ENCODE peak calls at places on chromosomes 12 and 14, in seven cellular contexts. U, H, B, D, E, C and L are unnamed samples.

GRCh38 chr14:100105357-100106169 is 40.3 kb downstream of the EVL start:
- DNase-seq in U (no peak), H (no peak), B (no peak), D (no peak), E (no peak), C (no peak), L (no peak)

GRCh38 chr12:80100566-80100965 is 1.2 kb downstream of the OTOGL start:
- DNase-seq in U (peak), H (no peak), B (no peak), D (no peak), E (no peak), C (no peak), L (no peak)

GRCh38 chr12:9673404-9674225 is 4.1 kb downstream of the CLEC2D start:
- DNase-seq in U (peak), H (no peak), B (peak), D (peak), E (peak), C (peak), L (peak)

GRCh38 chr14:96616168-96616681 is 114.0 kb downstream of the PAPOLA start:
- DNase-seq in U (no peak), H (no peak), B (no peak), D (no peak), E (no peak), C (no peak), L (no peak)

GRCh38 chr14:35986219-35986573 is 160.1 kb downstream of the BRMS1L start:
- DNase-seq in U (no peak), H (no peak), B (no peak), D (no peak), E (no peak), C (no peak), L (peak)

GRCh38 chr14:91365552-91365951 is 52.1 kb downstream of the CCDC88C start:
- DNase-seq in U (no peak), H (no peak), B (no peak), D (no peak), E (no peak), C (no peak), L (peak)

GRCh38 chr12:45291518-45291917 is 75.6 kb downstream of the ANO6 start:
- DNase-seq in U (no peak), H (no peak), B (no peak), D (no peak), E (no peak), C (no peak), L (no peak)

GRCh38 chr12:65655074-65655493 is 169.2 kb upstream of the HMGA2 start:
- DNase-seq in U (peak), H (no peak), B (no peak), D (no peak), E (no peak), C (no peak), L (no peak)

GRCh38 chr14:20751963-20752562 is 6.4 kb downstream of the EDDM3A start:
- DNase-seq in U (no peak), H (no peak), B (no peak), D (no peak), E (no peak), C (no peak), L (no peak)

GRCh38 chr12:64030155-64030554 is 185.7 kb downstream of the SRGAP1 start:
- DNase-seq in U (peak), H (no peak), B (no peak), D (no peak), E (no peak), C (no peak), L (no peak)

GRCh38 chr12:2457215-2458112 is 337.3 kb upstream of the FKBP4 start:
- DNase-seq in U (no peak), H (no peak), B (no peak), D (no peak), E (no peak), C (no peak), L (no peak)

GRCh38 chr12:97701901-97702300 is 239.3 kb downstream of the RMST start:
- DNase-seq in U (no peak), H (no peak), B (no peak), D (no peak), E (no peak), C (no peak), L (no peak)

GRCh38 chr12:54004063-54004840 is 4.3 kb downstream of the HOXC9 start:
- DNase-seq in U (no peak), H (no peak), B (no peak), D (no peak), E (no peak), C (no peak), L (peak)

GRCh38 chr14:95307402-95308041 is 12.2 kb downstream of the CLMN start:
- DNase-seq in U (no peak), H (no peak), B (no peak), D (no peak), E (peak), C (peak), L (no peak)

GRCh38 chr14:87994974-87995373 is 2.0 kb upstream of the GALC start:
- DNase-seq in U (no peak), H (no peak), B (no peak), D (no peak), E (no peak), C (no peak), L (no peak)

GRCh38 chr12:102462386-102462785 is 18.0 kb downstream of the IGF1 start:
- DNase-seq in U (no peak), H (no peak), B (no peak), D (no peak), E (no peak), C (no peak), L (no peak)

GRCh38 chr14:61568572-61569011 is 126.7 kb upstream of the HIF1A start:
- DNase-seq in U (no peak), H (no peak), B (no peak), D (no peak), E (peak), C (peak), L (peak)

GRCh38 chr14:38409081-38409705 is 153.3 kb upstream of the CLEC14A start:
- DNase-seq in U (peak), H (no peak), B (no peak), D (no peak), E (no peak), C (no peak), L (no peak)

GRCh38 chr12:6552140-6552551 is 3.7 kb downstream of the IFFO1 start:
- DNase-seq in U (no peak), H (no peak), B (no peak), D (peak), E (no peak), C (peak), L (no peak)

GRCh38 chr12:24993756-24994155 is 44.9 kb upstream of the BCAT1 start:
- DNase-seq in U (no peak), H (no peak), B (no peak), D (no peak), E (no peak), C (no peak), L (no peak)

GRCh38 chr14:23364604-23365352 is at the start of gene EFS:
- DNase-seq in U (peak), H (peak), B (no peak), D (no peak), E (no peak), C (peak), L (no peak)
- TF ChIP-seq POLR2A in U (no peak), H (no peak), B (no peak), D (no peak), E (no peak), C (no peak), L (no peak)

GRCh38 chr12:52198454-52199215 is 6.8 kb upstream of the KRT80 start:
- DNase-seq in U (no peak), H (no peak), B (no peak), D (no peak), E (no peak), C (peak), L (peak)
- TF ChIP-seq CTCF in U (no peak), H (no peak), B (no peak), D (no peak), E (no peak), C (no peak), L (no peak)

DNA sequence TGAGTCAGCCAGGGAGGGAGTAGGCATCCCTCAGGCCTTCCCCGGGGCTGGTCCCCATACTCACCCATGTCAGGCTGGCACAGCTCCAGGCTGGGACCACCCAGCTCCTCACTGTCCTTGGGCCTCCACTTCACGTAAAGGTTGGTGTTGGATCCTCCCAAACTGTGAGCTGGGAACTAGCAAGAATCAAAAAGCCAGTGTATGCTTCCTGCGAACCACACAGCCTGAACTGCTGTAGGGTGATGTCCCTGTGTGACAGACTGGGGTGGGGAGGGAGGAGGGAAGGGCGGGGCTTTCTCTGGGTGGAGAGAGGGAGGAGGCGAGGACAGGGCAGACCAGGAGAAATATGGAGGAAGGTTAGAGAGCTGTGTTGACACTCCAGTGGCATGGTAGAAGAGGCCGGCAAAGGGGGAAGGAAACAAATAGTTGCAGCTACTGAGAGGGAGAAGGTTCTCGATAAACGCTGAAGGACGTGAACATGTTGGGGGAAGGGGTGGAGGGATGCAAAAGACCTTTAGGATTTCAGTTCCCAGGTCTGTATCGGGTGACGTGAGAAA is 6.1 kb upstream of the BAZ2A start:
- DNase-seq in U (peak), H (peak), B (peak), D (peak), E (peak), C (peak), L (peak)
- TF ChIP-seq POLR2A in U (peak), H (peak), B (peak), D (no peak), E (peak), C (no peak), L (no peak)

DNA sequence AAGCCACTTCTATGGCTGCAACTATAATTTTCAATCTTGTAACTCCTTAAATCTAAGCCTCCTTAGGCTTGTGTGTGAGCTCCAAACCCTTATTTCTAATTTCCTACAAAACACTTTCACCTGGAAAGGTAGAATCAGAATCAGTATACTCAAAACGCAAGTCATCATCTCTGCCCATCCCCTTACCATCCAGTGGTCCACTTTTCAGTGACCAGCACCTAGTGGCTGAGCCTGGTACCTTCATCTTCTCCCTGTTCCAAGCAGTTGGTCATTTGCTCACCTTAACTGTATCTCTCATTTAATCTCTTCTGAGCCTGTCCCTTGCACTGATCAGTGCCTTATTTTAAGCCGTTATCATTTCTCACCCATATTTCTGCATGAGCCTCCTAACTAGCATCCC is 107.9 kb downstream of the PPM1H start:
- DNase-seq in U (no peak), H (no peak), B (no peak), D (no peak), E (no peak), C (no peak), L (no peak)
- TF ChIP-seq CTCF in U (no peak), H (no peak), B (no peak), D (no peak), E (no peak), C (no peak), L (peak)

GRCh38 chr14:22553445-22553844 is 35.6 kb downstream of the DAD1 start:
- DNase-seq in U (no peak), H (no peak), B (no peak), D (no peak), E (no peak), C (no peak), L (no peak)
- TF ChIP-seq POLR2A in U (no peak), H (no peak), B (no peak), D (no peak), E (no peak), C (no peak), L (no peak)

GRCh38 chr12:130214686-130215370 is 52.6 kb downstream of the FZD10 start:
- DNase-seq in U (no peak), H (no peak), B (no peak), D (no peak), E (no peak), C (no peak), L (no peak)
- TF ChIP-seq CTCF in U (no peak), H (no peak), B (no peak), D (no peak), E (no peak), C (no peak), L (peak)

GRCh38 chr12:128820723-128821432 is 2.9 kb downstream of the SLC15A4 start:
- DNase-seq in U (no peak), H (no peak), B (no peak), D (peak), E (peak), C (peak), L (peak)
- TF ChIP-seq POLR2A in U (no peak), H (no peak), B (no peak), D (no peak), E (no peak), C (no peak), L (no peak)